ENCODE peak calls at places on chromosomes 16 and 17, in nine cellular contexts. R is aorta, X is islet precursor cell, P is heart left ventricle, H is cardiac fibroblast, V is T-helper 1 cell, B is substantia nigra, Q is body of pancreas, O is KBM-7. G is an unnamed sample.

GRCh38 chr17:39737331-39737760 is 392 bp upstream of the GRB7 start:
- DNase-seq in Q (peak; percentile 62), P (no peak), X (no peak), O (no peak), R (no peak), V (no peak), B (no peak), H (no peak), G (no peak)

GRCh38 chr16:4847774-4848587 is 700 bp downstream of the UBN1 start:
- DNase-seq in O (peak; percentile 47), R (peak; percentile 87), H (peak; percentile 85), V (peak; percentile 41), P (peak; percentile 72), B (no peak), Q (peak; percentile 75), X (peak; percentile 64), G (no peak)

GRCh38 chr16:24525970-24526559 is 13.3 kb upstream of the RBBP6 start:
- DNase-seq in Q (peak; percentile 19), R (no peak), B (no peak), X (peak; percentile 95), O (no peak), P (no peak), V (no peak), H (peak; percentile 66), G (no peak)

GRCh38 chr17:1005361-1005946 is 8.5 kb downstream of the TIMM22 start:
- DNase-seq in B (peak; percentile 56), V (no peak), X (no peak), P (peak; percentile 82), Q (peak; percentile 80), H (peak; percentile 22), O (no peak), R (peak; percentile 90), G (peak; percentile 68)

GRCh38 chr16:180101-180920 is at the start of gene HBQ1:
- DNase-seq in B (no peak), H (peak; percentile 17), V (no peak), P (no peak), R (no peak), X (peak; percentile 78), Q (no peak), O (peak; percentile 46), G (no peak)

GRCh38 chr17:700504-701094 is 14.0 kb downstream of the VPS53 start:
- DNase-seq in Q (no peak), O (peak; percentile 27), B (no peak), H (peak; percentile 56), R (no peak), X (no peak), V (peak; percentile 27), P (no peak), G (peak; percentile 25)

GRCh38 chr17:3935140-3935542 is 18.9 kb upstream of the P2RX1 start:
- DNase-seq in V (no peak), H (peak; percentile 78), B (no peak), P (peak; percentile 78), X (peak; percentile 95), Q (peak; percentile 75), O (peak; percentile 80), R (no peak), G (peak; percentile 8)

GRCh38 chr17:4802228-4802627 is at the start of gene C17orf114:
- DNase-seq in V (no peak), O (no peak), H (no peak), P (no peak), B (no peak), X (no peak), R (no peak), Q (no peak), G (no peak)

GRCh38 chr17:74524751-74525725 is 6.2 kb downstream of the CD300LB start:
- DNase-seq in O (no peak), V (no peak), P (no peak), B (no peak), H (no peak), X (peak; percentile 45), Q (no peak), R (no peak), G (no peak)

GRCh38 chr17:28467456-28468025 is 5.9 kb upstream of the SLC13A2 start:
- DNase-seq in R (no peak), P (no peak), X (no peak), B (no peak), V (no peak), O (peak; percentile 47), Q (no peak), H (peak; percentile 56), G (no peak)

GRCh38 chr17:16911141-16911937 is 60.6 kb downstream of the TNFRSF13B start:
- DNase-seq in P (no peak), O (no peak), R (peak; percentile 69), V (no peak), X (peak; percentile 97), H (peak; percentile 35), Q (no peak), B (no peak), G (no peak)

GRCh38 chr17:64505320-64506200 is 529 bp downstream of the DDX5 start:
- DNase-seq in B (peak; percentile 70), H (peak; percentile 88), O (peak; percentile 92), Q (peak; percentile 94), R (peak; percentile 95), V (peak; percentile 90), X (peak; percentile 85), P (peak; percentile 90), G (peak; percentile 79)

GRCh38 chr17:77609553-77610517 is 348.7 kb upstream of the TNRC6C start:
- DNase-seq in B (no peak), V (peak; percentile 85), H (no peak), O (peak; percentile 68), P (no peak), R (peak; percentile 74), X (peak; percentile 40), Q (no peak), G (no peak)

GRCh38 chr17:61426482-61427304 is 25.5 kb upstream of the TBX4 start:
- DNase-seq in O (no peak), Q (no peak), R (no peak), P (no peak), B (no peak), X (peak; percentile 92), V (no peak), H (peak; percentile 53), G (no peak)

GRCh38 chr17:73251871-73252270 is 9.8 kb downstream of the CPSF4L start:
- DNase-seq in H (no peak), V (no peak), Q (no peak), P (no peak), O (no peak), X (no peak), B (no peak), R (no peak), G (no peak)

GRCh38 chr17:73338050-73338491 is 26.3 kb upstream of the CDC42EP4 start:
- DNase-seq in V (no peak), O (no peak), P (no peak), R (peak; percentile 83), X (no peak), Q (no peak), H (peak; percentile 36), B (no peak), G (no peak)

GRCh38 chr16:11670171-11671131 is 2.2 kb downstream of the SNN start:
- DNase-seq in V (peak; percentile 61), B (no peak), O (no peak), P (no peak), H (no peak), R (peak; percentile 78), Q (no peak), X (peak; percentile 53), G (no peak)

GRCh38 chr17:70171159-70171558 is 1.8 kb downstream of the KCNJ2 start:
- DNase-seq in H (no peak), X (peak; percentile 65), O (no peak), R (no peak), Q (no peak), P (no peak), V (no peak), B (no peak), G (no peak)

G was measured in NCI-H1105 treated with DMSO at 0.1 percent for 48 hours.